ENCODE peak calls at places on chromosomes 6 and 20, in five cellular contexts. One of them, this sample, is unnamed. For H3K36me3, the result is how much of the 10 kb centered on the place peaks cover.

GRCh38 chr20:35055445-35056276 is 36.9 kb downstream of the TRPC4AP start:
- DNase-seq in endothelial cell of umbilical vein: no peak
- DNase-seq in upper lobe of right lung: no peak
- DNase-seq in left lung: no peak
- DNase-seq in CD8-positive, alpha-beta T cell: no peak
- DNase-seq in this sample: no peak

GRCh38 chr6:122372647-122373046 is 26.8 kb upstream of the HSF2 start:
- DNase-seq in endothelial cell of umbilical vein: no peak
- DNase-seq in CD8-positive, alpha-beta T cell: no peak
- DNase-seq in left lung: no peak
- DNase-seq in upper lobe of right lung: no peak
- DNase-seq in this sample: no peak

GRCh38 chr6:15935661-15936060 is 193.2 kb upstream of the MYLIP start:
- DNase-seq in upper lobe of right lung: no peak
- DNase-seq in endothelial cell of umbilical vein: no peak
- DNase-seq in left lung: no peak
- DNase-seq in CD8-positive, alpha-beta T cell: no peak
- DNase-seq in this sample: no peak

GRCh38 chr6:3791526-3792212 is 40.2 kb upstream of the PXDC1 start:
- DNase-seq in left lung: no peak
- DNase-seq in CD8-positive, alpha-beta T cell: no peak
- DNase-seq in endothelial cell of umbilical vein: no peak
- DNase-seq in upper lobe of right lung: no peak
- DNase-seq in this sample: no peak

GRCh38 chr6:165984743-165985142 is 182.9 kb downstream of the TBXT start:
- DNase-seq in CD8-positive, alpha-beta T cell: no peak
- DNase-seq in endothelial cell of umbilical vein: no peak
- DNase-seq in upper lobe of right lung: no peak
- DNase-seq in left lung: no peak
- DNase-seq in this sample: no peak

GRCh38 chr6:135423649-135424128 is 73.9 kb downstream of the AHI1 start:
- DNase-seq in upper lobe of right lung: no peak
- DNase-seq in CD8-positive, alpha-beta T cell: no peak
- DNase-seq in left lung: no peak
- DNase-seq in endothelial cell of umbilical vein: peak
- DNase-seq in this sample: no peak

GRCh38 chr6:155100087-155100486 is 105.0 kb downstream of the TIAM2 start:
- DNase-seq in CD8-positive, alpha-beta T cell: no peak
- DNase-seq in endothelial cell of umbilical vein: no peak
- DNase-seq in left lung: no peak
- DNase-seq in upper lobe of right lung: no peak
- DNase-seq in this sample: peak

GRCh38 chr6:129608886-129609540 is 101.0 kb downstream of the ARHGAP18 start:
- DNase-seq in endothelial cell of umbilical vein: no peak
- DNase-seq in upper lobe of right lung: no peak
- DNase-seq in left lung: no peak
- DNase-seq in CD8-positive, alpha-beta T cell: no peak
- DNase-seq in this sample: no peak

GRCh38 chr6:35427435-35427834 is 24.7 kb upstream of the FANCE start:
- DNase-seq in left lung: no peak
- DNase-seq in upper lobe of right lung: no peak
- DNase-seq in endothelial cell of umbilical vein: no peak
- DNase-seq in CD8-positive, alpha-beta T cell: no peak
- DNase-seq in this sample: no peak

GRCh38 chr6:165588515-165588914 is 74.5 kb downstream of the PDE10A start:
- DNase-seq in left lung: no peak
- DNase-seq in upper lobe of right lung: no peak
- DNase-seq in CD8-positive, alpha-beta T cell: no peak
- DNase-seq in endothelial cell of umbilical vein: no peak
- DNase-seq in this sample: no peak

GRCh38 chr6:112984899-112985298 is 637.8 kb downstream of the RFPL4B start:
- DNase-seq in CD8-positive, alpha-beta T cell: no peak
- DNase-seq in left lung: no peak
- DNase-seq in upper lobe of right lung: no peak
- DNase-seq in endothelial cell of umbilical vein: no peak
- DNase-seq in this sample: no peak
- H3K4me3 ChIP-seq in CD8-positive, alpha-beta T cell: no peak
- H3K4me3 ChIP-seq in left lung: no peak
- H3K4me3 ChIP-seq in upper lobe of right lung: no peak
- H3K4me3 ChIP-seq in endothelial cell of umbilical vein: no peak
- H3K4me3 ChIP-seq in this sample: no peak

GRCh38 chr6:119313937-119314893 is 35.3 kb downstream of the MAN1A1 start:
- DNase-seq in upper lobe of right lung: no peak
- DNase-seq in CD8-positive, alpha-beta T cell: peak
- DNase-seq in endothelial cell of umbilical vein: no peak
- DNase-seq in left lung: no peak
- DNase-seq in this sample: no peak
- H3K36me3 ChIP-seq in upper lobe of right lung: under half
- H3K36me3 ChIP-seq in CD8-positive, alpha-beta T cell: under half
- H3K36me3 ChIP-seq in endothelial cell of umbilical vein: under half
- H3K36me3 ChIP-seq in left lung: under half
- H3K36me3 ChIP-seq in this sample: under half

DNA sequence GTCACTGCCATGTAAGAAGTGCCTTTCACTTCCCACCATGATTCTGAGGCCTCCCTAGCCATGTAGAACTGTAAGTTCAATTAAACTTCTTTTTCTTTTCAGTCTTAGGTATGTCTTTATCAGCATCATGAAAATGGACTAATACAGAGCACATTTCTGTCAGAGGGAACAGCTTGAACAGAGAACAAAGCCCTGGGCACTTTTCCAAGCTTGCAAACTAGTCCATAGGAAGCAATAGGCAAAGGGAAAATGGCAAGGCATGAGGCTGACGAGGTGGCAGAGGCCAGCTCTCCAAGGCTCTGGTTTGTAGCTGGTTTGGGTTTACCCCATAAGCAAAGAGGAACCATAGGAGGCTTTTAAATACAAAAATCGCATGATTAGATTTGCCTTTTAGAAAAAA is 185.1 kb upstream of the HDDC2 start:
- DNase-seq in CD8-positive, alpha-beta T cell: no peak
- DNase-seq in upper lobe of right lung: no peak
- DNase-seq in endothelial cell of umbilical vein: peak
- DNase-seq in left lung: no peak
- DNase-seq in this sample: no peak
- H3K27ac ChIP-seq in CD8-positive, alpha-beta T cell: no peak
- H3K27ac ChIP-seq in upper lobe of right lung: no peak
- H3K27ac ChIP-seq in endothelial cell of umbilical vein: peak
- H3K27ac ChIP-seq in left lung: no peak
- H3K27ac ChIP-seq in this sample: no peak

GRCh38 chr20:21339499-21339898 is 36.4 kb downstream of the XRN2 start:
- DNase-seq in CD8-positive, alpha-beta T cell: no peak
- DNase-seq in left lung: no peak
- DNase-seq in endothelial cell of umbilical vein: no peak
- DNase-seq in upper lobe of right lung: no peak
- DNase-seq in this sample: no peak
- H3K4me3 ChIP-seq in CD8-positive, alpha-beta T cell: no peak
- H3K4me3 ChIP-seq in left lung: no peak
- H3K4me3 ChIP-seq in endothelial cell of umbilical vein: no peak
- H3K4me3 ChIP-seq in upper lobe of right lung: no peak
- H3K4me3 ChIP-seq in this sample: no peak